ENCODE peak calls at places on chromosomes 11 and 22, in four cellular contexts. R is GM12878, Q is K562, B is HepG2. W is an unnamed sample.

GRCh38 chr11:32698579-32698978 is 95.9 kb downstream of the CCDC73 start:
- DNase-seq in R (no peak), Q (no peak), B (peak), W (no peak)

GRCh38 chr11:76885390-76886097 is 24.8 kb downstream of the ACER3 start:
- DNase-seq in R (no peak), Q (no peak), B (no peak), W (no peak)

GRCh38 chr11:116960916-116961315 is 123.5 kb upstream of the APOA1 start:
- DNase-seq in R (no peak), Q (no peak), B (no peak), W (no peak)

GRCh38 chr22:38819387-38819940 is 24.4 kb downstream of the NPTXR start:
- DNase-seq in R (no peak), Q (no peak), B (no peak), W (no peak)

GRCh38 chr11:98564233-98564632 is 456.5 kb upstream of the CNTN5 start:
- DNase-seq in R (no peak), Q (peak), B (no peak), W (no peak)

GRCh38 chr22:42361523-42361922 is 70.7 kb downstream of the NFAM1 start:
- DNase-seq in R (no peak), Q (no peak), B (no peak), W (no peak)

GRCh38 chr11:96317985-96318384 is 25.0 kb downstream of the MAML2 start:
- DNase-seq in R (no peak), Q (no peak), B (no peak), W (no peak)

GRCh38 chr11:73239111-73239521 is 21.0 kb downstream of the P2RY2 start:
- DNase-seq in R (no peak), Q (no peak), B (no peak), W (no peak)

GRCh38 chr11:119149371-119150275 is 771 bp downstream of the ABCG4 start:
- DNase-seq in R (no peak), Q (no peak), B (no peak), W (peak)

GRCh38 chr22:27401321-27401720 is 400.2 kb downstream of the MN1 start:
- DNase-seq in R (no peak), Q (no peak), B (no peak), W (no peak)

GRCh38 chr11:134126197-134126822 is 57.4 kb downstream of the JAM3 start:
- DNase-seq in R (no peak), Q (no peak), B (no peak), W (no peak)

GRCh38 chr11:1777737-1778136 is 14.0 kb upstream of the CTSD start:
- DNase-seq in R (no peak), Q (no peak), B (no peak), W (no peak)

GRCh38 chr11:1779806-1780699 is 16.3 kb upstream of the CTSD start:
- DNase-seq in R (no peak), Q (no peak), B (no peak), W (no peak)

GRCh38 chr11:1780700-1781592 is 17.2 kb upstream of the CTSD start:
- DNase-seq in R (no peak), Q (no peak), B (no peak), W (no peak)

GRCh38 chr11:1778141-1778911 is 14.6 kb upstream of the CTSD start:
- DNase-seq in R (no peak), Q (no peak), B (no peak), W (no peak)

GRCh38 chr11:1779034-1779805 is 15.5 kb upstream of the CTSD start:
- DNase-seq in R (no peak), Q (no peak), B (no peak), W (no peak)
- TF ChIP-seq BHLHE40 in R (no peak), Q (no peak), B (no peak), W (no peak)

DNA sequence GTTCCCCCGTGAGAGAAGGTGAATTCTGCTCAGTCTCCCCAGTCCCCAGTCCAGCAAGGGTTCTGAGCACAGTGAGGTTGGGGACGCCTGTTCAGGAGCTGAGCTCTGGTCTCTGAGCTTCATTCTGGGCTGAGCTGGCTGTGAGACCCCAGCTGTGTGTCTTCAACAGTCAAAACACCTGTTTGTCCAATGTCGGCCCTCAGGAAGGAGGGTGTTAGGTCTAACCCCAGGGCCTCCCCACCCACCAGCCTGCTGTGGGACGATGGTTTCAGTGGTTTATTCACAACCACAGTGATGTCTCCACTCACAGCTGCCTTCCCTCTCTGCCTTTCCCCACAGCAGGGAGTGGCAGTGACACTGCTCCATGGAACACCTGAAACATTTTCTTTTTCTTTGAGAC is 1282.9 kb downstream of the TBC1D22A start:
- DNase-seq in R (peak), Q (no peak), B (no peak), W (no peak)
- TF ChIP-seq FOXM1 in R (no peak), Q (no peak), B (no peak), W (no peak)

GRCh38 chr22:23220485-23221350 is 40.4 kb downstream of the BCR start:
- DNase-seq in R (no peak), Q (peak), B (no peak), W (no peak)

GRCh38 chr22:23222875-23223565 is 42.7 kb downstream of the BCR start:
- DNase-seq in R (no peak), Q (peak), B (no peak), W (no peak)

GRCh38 chr22:23219787-23220484 is 39.6 kb downstream of the BCR start:
- DNase-seq in R (peak), Q (no peak), B (no peak), W (no peak)

GRCh38 chr22:23222033-23222840 is 41.9 kb downstream of the BCR start:
- DNase-seq in R (no peak), Q (peak), B (no peak), W (no peak)

GRCh38 chr22:23221351-23221804 is 41.1 kb downstream of the BCR start:
- DNase-seq in R (no peak), Q (peak), B (no peak), W (no peak)
- TF ChIP-seq FOXK2 in R (no peak), Q (no peak), B (no peak), W (no peak)

DNA sequence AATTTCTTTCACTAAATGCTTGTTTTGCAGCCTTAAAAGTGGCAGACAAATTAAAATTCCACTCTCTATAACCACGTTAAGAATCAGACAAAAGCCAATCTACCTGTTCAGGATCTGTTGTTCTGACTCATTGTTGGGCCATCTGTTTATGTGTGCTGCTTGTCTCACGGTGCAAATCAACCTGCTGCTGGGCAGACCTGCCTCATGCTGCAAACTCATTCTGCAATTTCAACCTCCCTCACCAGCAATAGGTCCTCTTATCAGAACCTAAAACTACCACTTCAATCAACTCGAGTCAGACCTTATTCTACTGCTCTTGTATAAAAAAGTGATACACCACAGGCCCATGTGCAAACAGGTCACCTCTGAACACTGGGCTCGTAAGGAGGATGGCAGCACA is 75.1 kb downstream of the LARGE2 start:
- DNase-seq in R (no peak), Q (peak), B (no peak), W (no peak)
- TF ChIP-seq BHLHE40 in R (no peak), Q (no peak), B (no peak), W (no peak)

GRCh38 chr11:16367252-16367651 is 10.9 kb upstream of the SOX6 start:
- DNase-seq in R (no peak), Q (no peak), B (no peak), W (no peak)

GRCh38 chr11:16364250-16364649 is 7.9 kb upstream of the SOX6 start:
- DNase-seq in R (no peak), Q (no peak), B (no peak), W (no peak)

GRCh38 chr11:16361108-16361869 is 4.9 kb upstream of the SOX6 start:
- DNase-seq in R (no peak), Q (no peak), B (no peak), W (no peak)

GRCh38 chr11:16363709-16364108 is 7.4 kb upstream of the SOX6 start:
- DNase-seq in R (no peak), Q (no peak), B (no peak), W (no peak)

DNA sequence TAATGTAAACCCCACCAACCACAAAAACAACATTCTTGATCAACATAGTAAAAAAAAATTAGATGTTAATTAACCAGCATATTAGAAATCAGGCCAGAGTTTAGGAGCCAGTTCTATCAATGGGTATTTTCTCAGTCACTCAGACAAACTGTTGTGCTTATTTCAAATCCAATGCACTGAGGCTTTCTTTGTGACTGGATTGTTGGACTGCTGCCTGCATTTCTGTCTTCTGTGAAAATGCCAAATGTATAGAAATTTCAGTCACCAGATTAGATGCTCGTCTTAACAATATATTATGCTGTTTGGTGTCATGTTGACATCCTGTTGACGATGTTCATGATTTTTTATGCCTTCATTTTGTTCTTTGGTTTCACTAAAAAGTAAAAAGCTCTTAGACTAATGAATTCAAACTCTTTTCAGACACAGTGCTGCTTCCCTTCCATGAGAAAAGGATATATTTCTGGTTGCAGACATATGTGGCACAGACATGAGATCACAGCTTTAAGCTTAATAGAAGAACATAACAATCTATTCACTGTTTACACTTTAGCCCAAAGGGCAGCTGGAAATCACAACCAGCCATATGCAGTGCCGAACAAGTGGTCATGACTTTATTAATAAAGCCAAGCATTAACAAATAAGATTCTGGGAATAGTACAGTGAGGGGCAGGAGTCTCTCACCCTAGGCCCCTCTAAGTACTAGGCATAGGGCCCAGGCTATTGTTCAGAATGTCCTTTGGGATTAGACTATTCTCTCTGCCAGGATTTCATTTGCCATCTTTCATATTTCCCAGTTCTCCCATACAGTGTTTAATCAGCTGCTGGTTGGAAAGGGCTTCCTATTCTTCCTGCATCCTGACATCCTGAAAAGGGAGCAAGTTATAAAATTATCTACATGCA is 9.4 kb upstream of the SOX6 start:
- DNase-seq in R (no peak), Q (no peak), B (no peak), W (no peak)
- TF ChIP-seq FOXM1 in R (no peak), Q (no peak), B (no peak), W (no peak)

GRCh38 chr11:1735271-1735670 is 15.1 kb downstream of the IFITM10 start:
- DNase-seq in R (no peak), Q (no peak), B (no peak), W (no peak)

GRCh38 chr11:1733716-1734351 is 16.6 kb downstream of the IFITM10 start:
- DNase-seq in R (no peak), Q (no peak), B (no peak), W (no peak)

GRCh38 chr11:1736447-1736992 is 13.9 kb downstream of the IFITM10 start:
- DNase-seq in R (no peak), Q (no peak), B (no peak), W (no peak)

GRCh38 chr11:1733009-1733715 is 17.2 kb downstream of the IFITM10 start:
- DNase-seq in R (no peak), Q (no peak), B (no peak), W (no peak)

GRCh38 chr11:1734571-1735081 is 15.8 kb downstream of the IFITM10 start:
- DNase-seq in R (no peak), Q (no peak), B (no peak), W (no peak)
- TF ChIP-seq FOXK2 in R (no peak), Q (no peak), B (no peak), W (no peak)

GRCh38 chr11:70159612-70160570 is 43.2 kb upstream of the FADD start:
- DNase-seq in R (no peak), Q (no peak), B (no peak), W (no peak)

GRCh38 chr11:70156291-70157037 is 46.6 kb upstream of the FADD start:
- DNase-seq in R (no peak), Q (no peak), B (no peak), W (no peak)

GRCh38 chr11:70158757-70159389 is 44.2 kb upstream of the FADD start:
- DNase-seq in R (no peak), Q (no peak), B (no peak), W (no peak)

GRCh38 chr11:70155386-70155785 is 47.7 kb upstream of the FADD start:
- DNase-seq in R (no peak), Q (no peak), B (no peak), W (no peak)

GRCh38 chr11:70158201-70158600 is 44.9 kb upstream of the FADD start:
- DNase-seq in R (no peak), Q (peak), B (peak), W (peak)
- TF ChIP-seq BHLHE40 in R (no peak), Q (no peak), B (no peak), W (no peak)